ENCODE peak calls at places on chromosomes 6 and 20, in four cellular contexts. M is uterus; D is CD8-positive, alpha-beta T cell; A is IMR-90. P is an unnamed sample. For H3K36me3, the result is how much of the 10 kb centered on the place peaks cover.

GRCh38 chr6:122772724-122773123 is 6.8 kb upstream of the FABP7 start:
- DNase-seq in M (no peak), D (no peak), A (no peak), P (no peak)

GRCh38 chr6:110053395-110054240 is 75.5 kb downstream of the GPR6 start:
- DNase-seq in M (no peak), D (no peak), A (peak), P (no peak)

GRCh38 chr20:36957875-36958667 is 6.6 kb upstream of the SAMHD1 start:
- DNase-seq in M (no peak), D (no peak), A (no peak), P (no peak)

GRCh38 chr6:21935561-21936028 is 342.0 kb downstream of the SOX4 start:
- DNase-seq in M (no peak), D (no peak), A (peak), P (no peak)

GRCh38 chr6:54244430-54244829 is 63.8 kb upstream of the TINAG start:
- DNase-seq in M (no peak), D (no peak), A (peak), P (no peak)

GRCh38 chr6:154909821-154910220 is 85.3 kb upstream of the TIAM2 start:
- DNase-seq in M (no peak), D (no peak), A (peak), P (no peak)

GRCh38 chr6:45265246-45265645 is 62.9 kb upstream of the RUNX2 start:
- DNase-seq in M (no peak), D (no peak), A (peak), P (no peak)

GRCh38 chr6:156776470-156776840 is 723 bp upstream of the ARID1B start:
- DNase-seq in M (no peak), D (no peak), A (peak), P (no peak)

GRCh38 chr20:33724439-33725094 is 4.5 kb upstream of the PXMP4 start:
- DNase-seq in M (no peak), D (no peak), A (no peak), P (no peak)

GRCh38 chr6:5950448-5950847 is 56.3 kb downstream of the NRN1 start:
- DNase-seq in M (no peak), D (no peak), A (no peak), P (no peak)

GRCh38 chr6:57040011-57040410 is 6.5 kb upstream of the KIAA1586 start:
- DNase-seq in M (no peak), D (no peak), A (no peak), P (no peak)

GRCh38 chr20:17504898-17505663 is 26.1 kb downstream of the BFSP1 start:
- DNase-seq in M (peak), D (peak), A (peak), P (no peak)

GRCh38 chr20:4869290-4870193 is 131.8 kb downstream of the SLC23A2 start:
- DNase-seq in M (no peak), D (no peak), A (peak), P (no peak)

GRCh38 chr6:19736066-19736465 is 101.1 kb upstream of the ID4 start:
- DNase-seq in M (no peak), D (no peak), A (no peak), P (no peak)

GRCh38 chr6:139338845-139339244 is 35.6 kb downstream of the CITED2 start:
- DNase-seq in M (no peak), D (no peak), A (peak), P (peak)

GRCh38 chr6:169168706-169169105 is 84.9 kb downstream of the THBS2 start:
- DNase-seq in M (no peak), D (no peak), A (no peak), P (no peak)

GRCh38 chr6:33717857-33718552 is 6.5 kb upstream of the UQCC2 start:
- DNase-seq in M (peak), D (no peak), A (no peak), P (no peak)

GRCh38 chr6:35581633-35582032 is 68.9 kb upstream of the TULP1 start:
- DNase-seq in M (no peak), D (no peak), A (peak), P (no peak)

GRCh38 chr20:19071902-19072498 is 140.4 kb upstream of the SLC24A3 start:
- DNase-seq in M (no peak), D (no peak), A (no peak), P (no peak)

GRCh38 chr6:26197736-26198625 is 110.8 kb downstream of the HFE start:
- DNase-seq in M (no peak), D (no peak), A (peak), P (no peak)

GRCh38 chr6:70456725-70457124 is 43.4 kb downstream of the FAM135A start:
- DNase-seq in M (no peak), D (no peak), A (no peak), P (no peak)

GRCh38 chr6:151004415-151005024 is 139.0 kb downstream of the MTHFD1L start:
- DNase-seq in M (no peak), D (no peak), A (peak), P (peak)

GRCh38 chr6:71852951-71853350 is 33.4 kb upstream of the RIMS1 start:
- DNase-seq in M (no peak), D (no peak), A (no peak), P (no peak)

GRCh38 chr20:41572010-41572572 is 46.1 kb downstream of the CHD6 start:
- DNase-seq in M (no peak), D (no peak), A (no peak), P (no peak)

GRCh38 chr6:30845183-30845582 is 39.1 kb upstream of the DDR1 start:
- DNase-seq in M (no peak), D (no peak), A (no peak), P (no peak)

GRCh38 chr6:19554356-19555225 is 282.6 kb upstream of the ID4 start:
- DNase-seq in M (no peak), D (no peak), A (no peak), P (no peak)

GRCh38 chr6:34358389-34358906 is 34.0 kb downstream of the NUDT3 start:
- DNase-seq in M (no peak), D (no peak), A (peak), P (no peak)

GRCh38 chr20:59149678-59150504 is 13.7 kb upstream of the ZNF831 start:
- DNase-seq in M (no peak), D (peak), A (no peak), P (no peak)

GRCh38 chr6:11702039-11702795 is 76.4 kb downstream of the ADTRP start:
- DNase-seq in M (no peak), D (no peak), A (peak), P (no peak)

GRCh38 chr20:14966203-14966602 is 628.8 kb upstream of the FLRT3 start:
- DNase-seq in M (no peak), D (no peak), A (no peak), P (no peak)

GRCh38 chr6:43911625-43912577 is 141.9 kb downstream of the VEGFA start:
- DNase-seq in M (no peak), D (no peak), A (no peak), P (no peak)

GRCh38 chr20:48652961-48653705 is 174.7 kb downstream of the PREX1 start:
- DNase-seq in M (no peak), D (no peak), A (no peak), P (no peak)

GRCh38 chr20:61773081-61773631 is 292.5 kb downstream of the TAF4 start:
- DNase-seq in M (no peak), D (no peak), A (no peak), P (no peak)

GRCh38 chr6:42710316-42710715 is 12.1 kb downstream of the PRPH2 start:
- DNase-seq in M (no peak), D (no peak), A (peak), P (no peak)

GRCh38 chr6:2659882-2660281 is 90.8 kb downstream of the MYLK4 start:
- DNase-seq in M (no peak), D (no peak), A (peak), P (no peak)

GRCh38 chr6:55636406-55637102 is 57.6 kb upstream of the HMGCLL1 start:
- DNase-seq in M (no peak), D (no peak), A (peak), P (no peak)

GRCh38 chr6:133235219-133235618 is 5.9 kb upstream of the EYA4 start:
- DNase-seq in M (no peak), D (no peak), A (no peak), P (no peak)

GRCh38 chr6:168506460-168506859 is 65.5 kb downstream of the SMOC2 start:
- DNase-seq in M (no peak), D (no peak), A (no peak), P (no peak)

DNA sequence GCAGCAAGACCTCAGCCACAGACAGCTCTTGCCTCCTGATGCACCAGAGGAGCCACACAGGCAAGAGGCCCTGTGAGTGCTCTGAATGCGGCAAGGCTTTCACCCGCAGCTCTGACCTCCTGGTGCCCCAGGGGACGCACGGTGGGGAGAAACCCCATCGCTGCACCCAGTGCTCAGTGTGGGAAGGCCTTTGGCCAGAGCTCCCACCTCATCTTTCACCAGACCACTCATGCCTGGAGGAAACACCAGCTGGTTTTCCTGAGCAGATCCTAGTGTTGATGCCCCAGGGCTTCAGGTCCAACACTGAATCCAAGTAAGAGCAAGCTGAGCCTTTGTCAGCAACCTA is 37.0 kb upstream of the XRN2 start:
- DNase-seq in M (no peak), D (no peak), A (no peak), P (no peak)
- H3K36me3 ChIP-seq in M (under half), D (under half), A (under half), P (under half)

DNA sequence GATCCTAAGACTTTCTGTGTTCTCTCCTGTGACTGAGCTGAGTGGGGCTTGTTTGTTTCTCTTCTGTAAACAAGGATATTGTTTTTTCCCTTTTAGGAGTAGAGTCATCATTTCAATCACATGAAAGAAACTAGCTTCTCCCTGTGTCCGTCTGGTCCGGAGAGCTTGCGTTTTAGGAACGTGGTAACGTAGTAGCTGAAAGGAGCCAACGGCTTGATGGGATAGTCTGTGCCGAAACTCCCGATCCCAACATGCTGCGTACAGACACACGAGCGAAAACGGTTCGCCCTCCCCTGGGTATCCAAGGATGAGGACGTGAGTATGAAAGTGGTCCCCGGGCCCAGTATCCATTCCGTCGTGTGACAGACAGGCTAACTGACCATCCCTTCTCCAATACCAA is 146.5 kb downstream of the ZMYND8 start:
- DNase-seq in M (no peak), D (no peak), A (no peak), P (no peak)
- H3K36me3 ChIP-seq in M (under half), D (under half), A (under half), P (under half)

GRCh38 chr20:44203161-44203560 is 7.4 kb downstream of the OSER1 start:
- DNase-seq in M (no peak), D (no peak), A (peak), P (no peak)
- H3K36me3 ChIP-seq in M (under half), D (under half), A (under half), P (under half)

GRCh38 chr6:24907959-24908358 is 27.8 kb downstream of the RIPOR2 start:
- DNase-seq in M (no peak), D (no peak), A (no peak), P (no peak)
- H3K36me3 ChIP-seq in M (under half), D (under half), A (under half), P (under half)

DNA sequence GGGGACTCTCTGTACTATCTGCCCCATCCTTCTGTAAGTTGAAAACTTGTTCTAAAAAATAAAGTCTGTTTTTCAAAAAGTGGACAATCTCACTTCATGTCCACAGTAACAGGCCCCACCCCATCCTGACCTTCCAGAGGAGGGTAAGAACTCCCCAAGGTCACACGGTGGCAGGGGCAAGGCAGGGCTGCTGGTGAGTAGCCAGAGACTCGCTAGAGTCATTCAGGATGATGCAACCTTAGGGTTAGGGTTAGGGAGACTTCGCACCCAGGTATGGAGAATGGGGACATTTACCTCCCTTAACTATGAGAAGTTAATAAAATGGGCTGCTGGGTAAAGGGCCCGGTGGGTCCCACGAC is 15.4 kb downstream of the PEDS1 start:
- DNase-seq in M (no peak), D (no peak), A (no peak), P (no peak)
- H3K36me3 ChIP-seq in M (under half), D (under half), A (half or more), P (under half)